ENCODE peak calls at places on chromosomes 12 and 14, in four cellular contexts. H, V, F and O are unnamed samples.

GRCh38 chr14:28461379-28461778 is 305.2 kb upstream of the FOXG1 start:
- DNase-seq in V (no peak), F (no peak), H (no peak), O (peak)

GRCh38 chr12:90229771-90230170 is 521.1 kb upstream of the ATP2B1 start:
- DNase-seq in V (no peak), H (no peak), F (no peak), O (peak)

GRCh38 chr14:97866664-97867063 is 1069.5 kb downstream of the VRK1 start:
- DNase-seq in F (no peak), H (no peak), V (no peak), O (no peak)

GRCh38 chr14:24279301-24280186 is 8.1 kb upstream of the RABGGTA start:
- DNase-seq in V (peak), F (no peak), H (no peak), O (no peak)

GRCh38 chr14:96265387-96265786 is 9.4 kb downstream of the BDKRB1 start:
- DNase-seq in V (no peak), H (no peak), F (no peak), O (no peak)

GRCh38 chr12:75137896-75138295 is 71.7 kb downstream of the KCNC2 start:
- DNase-seq in H (no peak), V (no peak), F (no peak), O (peak)

GRCh38 chr14:68468437-68469207 is 324.2 kb downstream of the ZFP36L1 start:
- DNase-seq in V (no peak), F (no peak), H (no peak), O (peak)

GRCh38 chr14:69766984-69767368 is at the start of gene SRSF5:
- DNase-seq in H (peak), V (peak), F (peak), O (peak)

GRCh38 chr14:32702571-32702970 is 236.1 kb upstream of the NPAS3 start:
- DNase-seq in V (no peak), F (peak), H (no peak), O (no peak)

GRCh38 chr14:90924618-90925345 is 108.6 kb upstream of the TTC7B start:
- DNase-seq in H (no peak), V (no peak), F (no peak), O (peak)

GRCh38 chr12:6372403-6373003 is 2.9 kb downstream of the SCNN1A start:
- DNase-seq in H (peak), F (no peak), V (no peak), O (peak)

GRCh38 chr12:54983536-54984102 is 943 bp downstream of the TESPA1 start:
- DNase-seq in F (no peak), H (no peak), V (no peak), O (no peak)

GRCh38 chr14:78530078-78530477 is 359.9 kb downstream of the NRXN3 start:
- DNase-seq in H (no peak), F (no peak), V (no peak), O (peak)

GRCh38 chr12:38151991-38152700 is 164.4 kb upstream of the ALG10B start:
- DNase-seq in V (no peak), F (no peak), H (no peak), O (no peak)

GRCh38 chr12:65902504-65902903 is 78.2 kb downstream of the HMGA2 start:
- DNase-seq in V (no peak), F (no peak), H (no peak), O (peak)

GRCh38 chr14:85752179-85752578 is 222.2 kb downstream of the FLRT2 start:
- DNase-seq in V (no peak), F (no peak), H (no peak), O (peak)
- TF ChIP-seq CTCF in V (no peak), F (no peak), H (no peak), O (no peak)

DNA sequence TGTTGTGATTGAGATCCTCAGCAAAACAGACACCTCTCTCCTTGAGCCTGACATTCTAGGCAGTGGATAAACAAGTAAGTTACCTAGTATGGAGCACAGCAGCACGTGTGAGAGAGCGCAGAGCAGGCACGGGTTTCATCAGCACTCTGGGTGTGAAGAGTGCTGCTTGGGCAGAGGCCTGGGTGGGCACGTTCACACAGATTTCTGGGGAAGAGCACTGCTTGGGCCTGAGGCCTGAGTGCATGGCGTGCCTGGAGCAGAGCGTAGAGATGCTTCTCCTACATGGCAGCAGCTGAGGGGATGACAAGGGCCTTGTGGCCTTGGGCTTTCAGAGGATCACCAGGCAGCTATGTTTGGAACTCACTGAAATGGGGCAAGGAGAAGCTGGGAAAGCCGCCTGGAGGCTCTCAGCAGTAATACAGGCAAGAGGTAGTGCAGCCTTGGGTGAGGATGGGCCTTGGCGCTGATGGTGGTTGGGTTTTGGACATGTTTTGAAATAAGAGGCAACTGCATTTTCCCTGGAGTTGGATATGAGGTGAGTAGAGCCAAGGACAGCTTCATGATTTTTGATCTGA is 17.6 kb downstream of the CKB start:
- DNase-seq in F (peak), H (no peak), V (peak), O (no peak)
- TF ChIP-seq CTCF in F (no peak), H (peak), V (no peak), O (no peak)

GRCh38 chr14:102320033-102320660 is 601 bp downstream of the ZNF839 start:
- DNase-seq in F (peak), V (no peak), H (no peak), O (peak)
- TF ChIP-seq CTCF in F (no peak), V (no peak), H (no peak), O (no peak)

GRCh38 chr12:98002887-98003493 is 512.4 kb upstream of the TMPO start:
- DNase-seq in F (no peak), H (peak), V (no peak), O (peak)
- TF ChIP-seq CTCF in F (no peak), H (peak), V (peak), O (peak)

GRCh38 chr12:10189653-10190052 is 10.8 kb downstream of the TMEM52B start:
- DNase-seq in F (no peak), H (no peak), V (no peak), O (peak)

GRCh38 chr12:10186299-10186698 is 7.5 kb downstream of the TMEM52B start:
- DNase-seq in V (peak), F (no peak), H (no peak), O (no peak)

GRCh38 chr12:10191865-10192264 is 13.0 kb downstream of the TMEM52B start:
- DNase-seq in H (no peak), F (no peak), V (no peak), O (peak)

GRCh38 chr12:10194160-10194559 is 15.3 kb downstream of the TMEM52B start:
- DNase-seq in H (no peak), F (no peak), V (no peak), O (no peak)

GRCh38 chr12:10190558-10191388 is 11.9 kb downstream of the TMEM52B start:
- DNase-seq in F (peak), V (peak), H (peak), O (peak)
- TF ChIP-seq CTCF in F (peak), V (peak), H (peak), O (peak)

GRCh38 chr12:32305163-32305562 is 94.2 kb upstream of the FGD4 start:
- DNase-seq in H (peak), V (no peak), F (no peak), O (no peak)
- TF ChIP-seq CTCF in H (peak), V (no peak), F (peak), O (peak)

DNA sequence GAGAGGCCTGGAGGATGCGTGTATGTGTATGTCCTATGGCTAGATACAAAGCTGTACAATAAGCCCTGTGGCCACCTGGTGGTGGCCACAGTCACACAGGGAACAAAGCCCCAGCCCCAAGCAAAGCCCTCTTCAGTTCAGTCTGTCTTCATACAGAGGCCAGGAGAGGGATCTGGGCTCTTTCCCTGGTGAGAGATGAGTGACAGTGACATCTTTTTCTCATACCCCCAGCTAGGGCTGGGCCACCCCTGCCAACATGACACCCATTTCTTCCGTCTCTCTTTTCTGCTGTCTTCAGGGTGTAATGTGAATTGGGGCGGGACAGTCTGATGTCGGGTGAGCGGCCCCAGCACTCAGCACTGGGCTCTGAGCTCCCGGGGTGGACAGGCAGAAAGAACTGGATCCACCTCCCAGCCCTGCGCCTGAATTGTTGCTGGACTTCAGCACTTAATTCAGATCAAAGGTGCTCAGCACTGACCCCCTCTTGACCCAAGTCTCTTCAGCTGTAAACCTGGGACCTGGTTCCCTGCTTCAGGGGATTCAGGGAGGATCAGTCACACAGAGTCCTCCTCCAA is 59.8 kb downstream of the SERPINA3 start:
- DNase-seq in F (no peak), H (no peak), V (no peak), O (no peak)
- TF ChIP-seq CTCF in F (no peak), H (peak), V (no peak), O (peak)

GRCh38 chr12:457676-458075 is 2.1 kb upstream of the B4GALNT3 start:
- DNase-seq in V (no peak), H (no peak), F (no peak), O (no peak)

GRCh38 chr12:450438-450837 is 9.3 kb upstream of the B4GALNT3 start:
- DNase-seq in H (no peak), F (no peak), V (no peak), O (no peak)

GRCh38 chr12:449203-449602 is 10.5 kb upstream of the B4GALNT3 start:
- DNase-seq in F (no peak), V (no peak), H (no peak), O (no peak)

GRCh38 chr12:455821-456220 is 3.9 kb upstream of the B4GALNT3 start:
- DNase-seq in H (no peak), F (peak), V (no peak), O (no peak)

DNA sequence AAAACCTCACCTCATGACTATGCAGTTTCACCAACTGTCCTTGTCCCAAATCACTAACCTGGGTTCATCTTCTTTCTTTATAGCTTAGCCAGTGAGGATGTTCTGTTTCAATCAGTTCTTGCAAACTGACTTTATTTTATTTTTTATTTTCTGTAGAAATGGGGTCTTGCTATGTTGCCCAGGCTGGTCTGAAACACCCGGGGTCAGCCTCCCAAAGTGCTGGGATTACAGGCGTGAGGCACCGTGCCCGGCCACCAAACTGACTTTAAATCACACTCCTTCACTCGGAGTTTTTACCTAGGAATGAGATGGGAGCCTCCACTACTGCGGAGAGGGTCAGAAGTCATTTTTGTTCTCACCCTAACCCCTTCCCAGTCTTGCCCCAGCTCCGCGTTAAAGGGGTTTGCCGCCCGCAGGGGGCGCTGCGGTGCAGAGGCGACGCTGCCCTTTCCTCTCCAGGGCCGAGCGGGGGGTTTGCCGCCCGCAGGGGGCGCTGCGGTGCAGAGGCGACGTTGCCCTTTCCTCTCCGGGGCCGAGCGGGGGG is 7.0 kb upstream of the B4GALNT3 start:
- DNase-seq in F (no peak), V (no peak), H (no peak), O (no peak)
- TF ChIP-seq CTCF in F (no peak), V (peak), H (no peak), O (no peak)

GRCh38 chr12:107612508-107612907 is 73.1 kb upstream of the PWP1 start:
- DNase-seq in V (no peak), H (no peak), F (no peak), O (peak)

GRCh38 chr12:107607464-107608392 is 77.9 kb upstream of the PWP1 start:
- DNase-seq in F (peak), H (peak), V (peak), O (peak)

GRCh38 chr12:107605293-107605692 is 80.3 kb upstream of the PWP1 start:
- DNase-seq in V (no peak), H (no peak), F (no peak), O (no peak)

GRCh38 chr12:107610030-107610859 is 75.4 kb upstream of the PWP1 start:
- DNase-seq in H (no peak), V (peak), F (no peak), O (peak)
- TF ChIP-seq CTCF in H (peak), V (peak), F (no peak), O (peak)

DNA sequence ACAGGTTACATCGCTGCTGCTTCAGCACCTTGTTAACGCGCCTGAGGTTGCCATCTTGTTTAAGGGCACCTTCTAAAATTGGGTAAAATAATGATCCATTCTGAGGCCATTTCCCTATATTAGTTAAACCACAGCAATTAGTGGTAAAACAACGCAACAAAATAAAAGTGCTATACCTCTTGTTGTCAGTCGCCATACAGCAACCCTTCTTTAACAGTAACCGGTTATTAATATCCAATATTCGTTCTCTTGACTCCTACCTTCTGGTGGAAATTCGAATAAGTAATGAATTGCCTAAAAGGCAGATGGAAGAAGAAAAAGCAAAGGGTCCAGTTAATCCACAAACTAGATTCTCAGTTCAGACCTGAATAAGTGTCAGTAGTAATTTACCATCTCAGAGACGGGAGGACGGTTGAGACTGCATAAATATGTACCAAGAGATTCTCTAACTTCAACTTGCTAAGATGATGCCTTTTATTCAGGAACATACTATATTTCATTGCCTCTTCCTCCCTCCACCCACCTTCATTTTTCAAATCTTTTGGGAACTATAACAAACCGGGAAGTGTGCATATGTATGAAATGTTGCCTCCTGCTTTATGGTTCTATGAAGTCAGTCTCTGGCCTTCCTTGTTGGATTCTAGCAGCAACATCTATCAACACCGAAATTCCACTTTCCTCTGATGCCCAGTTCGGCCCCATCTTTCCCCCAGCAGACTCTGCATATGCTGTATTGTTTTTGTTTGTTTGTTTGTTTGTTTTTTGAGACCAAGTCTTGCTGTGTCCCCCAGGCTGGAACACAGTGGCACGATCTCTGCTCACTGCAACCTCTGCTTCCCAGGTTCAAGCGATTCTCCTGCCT is 834 bp upstream of the PSMB5 start:
- DNase-seq in H (no peak), F (no peak), V (no peak), O (no peak)
- TF ChIP-seq CTCF in H (no peak), F (no peak), V (no peak), O (no peak)